ENCODE peak calls at places on chromosomes 4 and X, in four cellular contexts. E is neuronal stem cell, T is right cardiac atrium, C is SJSA1. Q is an unnamed sample. For H3K27me3, the result is how much of the 10 kb centered on the place peaks cover.

GRCh38 chr4:140343303-140343702 is 30.1 kb upstream of the SCOC start:
- DNase-seq in E (no peak), T (peak), C (no peak), Q (no peak)

GRCh38 chr4:174198396-174199179 is 84.9 kb downstream of the FBXO8 start:
- DNase-seq in E (no peak), T (no peak), C (no peak), Q (no peak)

GRCh38 chr4:83125738-83126141 is 11.2 kb upstream of the PLAC8 start:
- DNase-seq in E (no peak), C (no peak), T (no peak), Q (no peak)

GRCh38 chr4:26061248-26061986 is 147.4 kb downstream of the SMIM20 start:
- DNase-seq in T (no peak), C (no peak), E (no peak), Q (peak)

GRCh38 chr4:133058701-133059100 is 90.4 kb upstream of the PCDH10 start:
- DNase-seq in C (no peak), T (no peak), E (peak), Q (no peak)

GRCh38 chr4:16837475-16837874 is 61.0 kb downstream of the LDB2 start:
- DNase-seq in T (no peak), C (no peak), E (no peak), Q (no peak)

GRCh38 chr4:188554413-188554812 is 415.2 kb downstream of the TRIML1 start:
- DNase-seq in E (no peak), T (no peak), C (no peak), Q (no peak)

GRCh38 chrX:154409222-154409871 is at the start of gene DNASE1L1:
- DNase-seq in E (peak), T (peak), C (peak), Q (no peak)

GRCh38 chr4:176849076-176849475 is 56.4 kb upstream of the VEGFC start:
- DNase-seq in C (no peak), T (no peak), E (no peak), Q (no peak)

GRCh38 chr4:46386570-46386969 is 3.4 kb downstream of the GABRA2 start:
- DNase-seq in E (no peak), C (no peak), T (no peak), Q (no peak)

GRCh38 chrX:109475174-109475891 is 6.6 kb downstream of the GUCY2F start:
- DNase-seq in T (peak), E (peak), C (peak), Q (no peak)

GRCh38 chr4:11769425-11769824 is 340.7 kb upstream of the HS3ST1 start:
- DNase-seq in E (no peak), T (peak), C (no peak), Q (no peak)

GRCh38 chrX:136736690-136737089 is 44.0 kb downstream of the ARHGEF6 start:
- DNase-seq in E (no peak), T (no peak), C (no peak), Q (no peak)

GRCh38 chr4:142567620-142568451 is 278.3 kb downstream of the INPP4B start:
- DNase-seq in T (no peak), C (no peak), E (peak), Q (no peak)

GRCh38 chr4:26235500-26235899 is 85.3 kb upstream of the RBPJ start:
- DNase-seq in T (peak), E (no peak), C (no peak), Q (no peak)

GRCh38 chr4:176927117-176927516 is 134.4 kb upstream of the VEGFC start:
- DNase-seq in C (no peak), E (no peak), T (no peak), Q (no peak)

GRCh38 chrX:34562006-34562405 is 95.1 kb downstream of the TMEM47 start:
- DNase-seq in E (no peak), C (no peak), T (no peak), Q (no peak)

GRCh38 chr4:176333076-176333475 is 13.3 kb downstream of the SPCS3 start:
- DNase-seq in T (no peak), E (no peak), C (no peak), Q (no peak)

GRCh38 chrX:8548446-8548845 is 83.8 kb downstream of the VCX3B start:
- DNase-seq in T (no peak), E (no peak), C (no peak), Q (no peak)

GRCh38 chr4:186920486-186920885 is 196.8 kb upstream of the FAT1 start:
- DNase-seq in T (no peak), E (no peak), C (no peak), Q (no peak)

GRCh38 chrX:54711735-54712134 is 86.3 kb downstream of the ITIH6 start:
- DNase-seq in C (no peak), E (no peak), T (no peak), Q (no peak)
- H3K27me3 ChIP-seq in C (under half), E (under half), T (under half), Q (under half)

GRCh38 chr4:112007361-112007760 is 137.9 kb upstream of the FAM241A start:
- DNase-seq in C (no peak), T (no peak), E (no peak), Q (no peak)
- H3K27me3 ChIP-seq in C (under half), T (under half), E (under half), Q (under half)

DNA sequence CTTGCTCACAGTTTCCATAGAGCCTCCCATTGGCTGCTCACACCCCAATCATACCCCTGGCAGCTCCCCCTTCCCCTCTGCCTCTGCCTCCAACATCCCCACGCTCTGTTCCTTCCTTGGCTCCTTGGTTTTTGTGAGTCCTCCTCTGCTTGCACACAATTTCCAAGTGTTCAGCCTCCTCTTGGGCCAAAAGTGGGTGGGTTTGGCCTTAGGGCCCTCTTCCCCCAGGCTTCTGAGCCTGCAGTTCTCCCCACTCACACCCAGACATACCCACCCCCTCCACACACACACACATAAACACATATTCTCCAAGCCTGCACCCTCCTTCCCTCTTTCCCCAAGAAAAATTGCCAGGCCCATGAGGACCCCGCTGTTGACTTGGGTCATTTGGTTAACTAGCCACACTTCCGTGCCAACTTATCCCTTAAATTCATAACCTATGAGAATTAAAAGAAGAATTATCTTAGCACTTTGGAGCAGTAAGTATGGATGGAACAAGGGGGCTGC is 4.5 kb downstream of the APLN start:
- DNase-seq in E (no peak), C (no peak), T (no peak), Q (no peak)
- H3K27me3 ChIP-seq in E (under half), C (under half), T (under half), Q (under half)

GRCh38 chr4:168880811-168881595 is 129.1 kb downstream of the CBR4 start:
- DNase-seq in E (no peak), C (no peak), T (no peak), Q (no peak)
- H3K27me3 ChIP-seq in E (under half), C (under half), T (under half), Q (under half)

Q was measured in NT2/D1.